ENCODE peak calls at places on chromosome 6, in four cellular contexts. P is hippocampal formation, G is type B pancreatic cell, O is foreskin fibroblast. Y is an unnamed sample.

GRCh38 chr6:107576852-107577251 is 86.9 kb downstream of the SOBP start:
- DNase-seq in P (no peak), G (no peak), O (peak; percentile 59), Y (no peak)

GRCh38 chr6:33604941-33605854 is 15.9 kb upstream of the ITPR3 start:
- DNase-seq in P (no peak), G (no peak), O (peak; percentile 77), Y (no peak)

GRCh38 chr6:106141441-106142237 is 55.5 kb downstream of the PRDM1 start:
- DNase-seq in P (no peak), G (no peak), O (no peak), Y (no peak)

GRCh38 chr6:33590531-33591198 is 10.6 kb upstream of the BAK1 start:
- DNase-seq in P (no peak), G (no peak), O (peak; percentile 94), Y (no peak)

GRCh38 chr6:107509506-107509905 is 19.6 kb downstream of the SOBP start:
- DNase-seq in G (no peak), P (no peak), O (no peak), Y (no peak)

GRCh38 chr6:169224185-169224695 is 29.4 kb downstream of the THBS2 start:
- DNase-seq in O (peak; percentile 60), G (no peak), P (no peak), Y (no peak)

GRCh38 chr6:6998194-6998569 is 109.6 kb upstream of the RREB1 start:
- DNase-seq in G (no peak), O (peak; percentile 15), P (no peak), Y (no peak)

GRCh38 chr6:133947302-133947900 is 5.6 kb upstream of the TBPL1 start:
- DNase-seq in P (no peak), G (no peak), O (no peak), Y (no peak)

GRCh38 chr6:32086661-32087573 is 22.2 kb downstream of the TNXB start:
- DNase-seq in G (no peak), P (no peak), O (peak; percentile 84), Y (no peak)

GRCh38 chr6:25477006-25477590 is 174.9 kb upstream of the SCGN start:
- DNase-seq in O (peak; percentile 30), G (no peak), P (no peak), Y (no peak)

GRCh38 chr6:152954443-152954842 is 28.4 kb downstream of the FBXO5 start:
- DNase-seq in O (no peak), G (no peak), P (no peak), Y (no peak)

GRCh38 chr6:135188718-135189117 is 7.6 kb downstream of the MYB start:
- DNase-seq in P (no peak), O (no peak), G (no peak), Y (no peak)

GRCh38 chr6:10681795-10682194 is 12.6 kb downstream of the C6orf52 start:
- DNase-seq in O (no peak), P (no peak), G (no peak), Y (no peak)

GRCh38 chr6:113591896-113592827 is 265.0 kb upstream of the MARCKS start:
- DNase-seq in P (no peak), G (no peak), O (peak; percentile 41), Y (no peak)

GRCh38 chr6:163457637-163458561 is 43.4 kb downstream of the QKI start:
- DNase-seq in O (peak; percentile 94), G (no peak), P (no peak), Y (no peak)

GRCh38 chr6:6915219-6915618 is 192.5 kb upstream of the RREB1 start:
- DNase-seq in O (no peak), P (no peak), G (no peak), Y (no peak)

GRCh38 chr6:24743944-24744335 is 25.0 kb upstream of the C6orf62 start:
- DNase-seq in P (no peak), O (no peak), G (no peak), Y (no peak)

GRCh38 chr6:66866801-66867200 is 1159.8 kb upstream of the EYS start:
- DNase-seq in P (no peak), G (no peak), O (peak; percentile 34), Y (no peak)

GRCh38 chr6:112189494-112189893 is 64.9 kb downstream of the LAMA4 start:
- DNase-seq in O (peak; percentile 81), G (no peak), P (no peak), Y (no peak)

GRCh38 chr6:142833054-142833453 is 111.9 kb downstream of the HIVEP2 start:
- DNase-seq in O (peak; percentile 94), P (no peak), G (no peak), Y (no peak)

GRCh38 chr6:47288245-47289090 is 21.2 kb downstream of the TNFRSF21 start:
- DNase-seq in P (no peak), G (no peak), O (no peak), Y (no peak)

GRCh38 chr6:149032599-149033405 is 284.7 kb upstream of the TAB2 start:
- DNase-seq in P (no peak), O (peak; percentile 71), G (no peak), Y (no peak)

GRCh38 chr6:21754891-21755290 is 161.3 kb downstream of the SOX4 start:
- DNase-seq in P (no peak), O (peak; percentile 27), G (no peak), Y (no peak)

GRCh38 chr6:47319867-47320266 is 10.2 kb upstream of the TNFRSF21 start:
- DNase-seq in O (no peak), G (no peak), P (no peak), Y (no peak)

GRCh38 chr6:30981942-30982772 is 1.4 kb upstream of the MUC21 start:
- DNase-seq in O (peak; percentile 84), G (no peak), P (no peak), Y (no peak)

GRCh38 chr6:27862396-27863061 is 49.7 kb downstream of the OR2B2 start:
- DNase-seq in G (no peak), O (peak; percentile 33), P (no peak), Y (no peak)

GRCh38 chr6:113856571-113857564 is at the start of gene MARCKS:
- DNase-seq in P (peak; percentile 76), O (peak; percentile 98), G (peak; percentile 88), Y (peak; percentile 50)